ENCODE peak calls at places on chromosome 12, in eight cellular contexts. One of them, this sample, is unnamed.
A peak's percentile ranks its signal among the peaks of the same experiment; 100 is the strongest.

GRCh38 chr12:65496617-65497016 is 218.1 kb downstream of the MSRB3 start:
- DNase-seq in CD4-positive, alpha-beta T cell: no peak
- DNase-seq in MCF 10A: peak; percentile 35
- DNase-seq in neural crest cell: no peak
- DNase-seq in omental fat pad: no peak
- DNase-seq in fibroblast of mammary gland: peak; percentile 64
- DNase-seq in HL-60: no peak
- DNase-seq in transverse colon: no peak
- DNase-seq in this sample: no peak

GRCh38 chr12:6148061-6148460 is 23.6 kb upstream of the VWF start:
- DNase-seq in CD4-positive, alpha-beta T cell: no peak
- DNase-seq in MCF 10A: no peak
- DNase-seq in neural crest cell: no peak
- DNase-seq in omental fat pad: no peak
- DNase-seq in fibroblast of mammary gland: no peak
- DNase-seq in HL-60: no peak
- DNase-seq in transverse colon: no peak
- DNase-seq in this sample: no peak

GRCh38 chr12:38664661-38665269 is 240.6 kb downstream of the CPNE8 start:
- DNase-seq in CD4-positive, alpha-beta T cell: no peak
- DNase-seq in MCF 10A: peak; percentile 58
- DNase-seq in neural crest cell: no peak
- DNase-seq in omental fat pad: no peak
- DNase-seq in fibroblast of mammary gland: peak; percentile 37
- DNase-seq in HL-60: no peak
- DNase-seq in transverse colon: peak; percentile 14
- DNase-seq in this sample: no peak

GRCh38 chr12:108702534-108702933 is 28.8 kb downstream of the CORO1C start:
- DNase-seq in CD4-positive, alpha-beta T cell: no peak
- DNase-seq in MCF 10A: no peak
- DNase-seq in neural crest cell: no peak
- DNase-seq in omental fat pad: no peak
- DNase-seq in fibroblast of mammary gland: no peak
- DNase-seq in HL-60: no peak
- DNase-seq in transverse colon: no peak
- DNase-seq in this sample: no peak

GRCh38 chr12:26701604-26702215 is 131.3 kb downstream of the ITPR2 start:
- DNase-seq in CD4-positive, alpha-beta T cell: no peak
- DNase-seq in MCF 10A: peak; percentile 65
- DNase-seq in neural crest cell: no peak
- DNase-seq in omental fat pad: no peak
- DNase-seq in fibroblast of mammary gland: peak; percentile 73
- DNase-seq in HL-60: peak; percentile 12
- DNase-seq in transverse colon: no peak
- DNase-seq in this sample: no peak

GRCh38 chr12:48054955-48055821 is 50.7 kb downstream of the SENP1 start:
- DNase-seq in CD4-positive, alpha-beta T cell: no peak
- DNase-seq in MCF 10A: no peak
- DNase-seq in neural crest cell: no peak
- DNase-seq in omental fat pad: no peak
- DNase-seq in fibroblast of mammary gland: no peak
- DNase-seq in HL-60: no peak
- DNase-seq in transverse colon: no peak
- DNase-seq in this sample: no peak

GRCh38 chr12:95859947-95860850 is 1.4 kb downstream of the SNRPF start:
- DNase-seq in CD4-positive, alpha-beta T cell: no peak
- DNase-seq in MCF 10A: no peak
- DNase-seq in neural crest cell: no peak
- DNase-seq in omental fat pad: no peak
- DNase-seq in fibroblast of mammary gland: no peak
- DNase-seq in HL-60: peak; percentile 26
- DNase-seq in transverse colon: no peak
- DNase-seq in this sample: no peak

GRCh38 chr12:112908548-112908947 is 1.8 kb downstream of the OAS1 start:
- DNase-seq in CD4-positive, alpha-beta T cell: no peak
- DNase-seq in MCF 10A: no peak
- DNase-seq in neural crest cell: no peak
- DNase-seq in omental fat pad: no peak
- DNase-seq in fibroblast of mammary gland: no peak
- DNase-seq in HL-60: no peak
- DNase-seq in transverse colon: no peak
- DNase-seq in this sample: no peak

GRCh38 chr12:65695077-65695865 is 129.0 kb upstream of the HMGA2 start:
- DNase-seq in CD4-positive, alpha-beta T cell: no peak
- DNase-seq in MCF 10A: peak; percentile 96
- DNase-seq in neural crest cell: no peak
- DNase-seq in omental fat pad: no peak
- DNase-seq in fibroblast of mammary gland: peak; percentile 98
- DNase-seq in HL-60: no peak
- DNase-seq in transverse colon: peak; percentile 27
- DNase-seq in this sample: no peak

GRCh38 chr12:6532927-6533652 is 1.2 kb upstream of the GAPDH start:
- DNase-seq in CD4-positive, alpha-beta T cell: no peak
- DNase-seq in MCF 10A: peak; percentile 85
- DNase-seq in neural crest cell: peak; percentile 73
- DNase-seq in omental fat pad: no peak
- DNase-seq in fibroblast of mammary gland: peak; percentile 53
- DNase-seq in HL-60: peak; percentile 73
- DNase-seq in transverse colon: peak; percentile 73
- DNase-seq in this sample: peak; percentile 59

GRCh38 chr12:125340791-125341190 is 275.6 kb downstream of the AACS start:
- DNase-seq in CD4-positive, alpha-beta T cell: no peak
- DNase-seq in MCF 10A: peak; percentile 52
- DNase-seq in neural crest cell: no peak
- DNase-seq in omental fat pad: no peak
- DNase-seq in fibroblast of mammary gland: peak; percentile 58
- DNase-seq in HL-60: no peak
- DNase-seq in transverse colon: peak; percentile 39
- DNase-seq in this sample: no peak

GRCh38 chr12:91858186-91858585 is 287.5 kb downstream of the BTG1 start:
- DNase-seq in CD4-positive, alpha-beta T cell: no peak
- DNase-seq in MCF 10A: no peak
- DNase-seq in neural crest cell: no peak
- DNase-seq in omental fat pad: no peak
- DNase-seq in fibroblast of mammary gland: no peak
- DNase-seq in HL-60: no peak
- DNase-seq in transverse colon: no peak
- DNase-seq in this sample: no peak

GRCh38 chr12:6952860-6953416 is 1.8 kb downstream of the PTPN6 start:
- DNase-seq in CD4-positive, alpha-beta T cell: no peak
- DNase-seq in MCF 10A: no peak
- DNase-seq in neural crest cell: no peak
- DNase-seq in omental fat pad: no peak
- DNase-seq in fibroblast of mammary gland: no peak
- DNase-seq in HL-60: no peak
- DNase-seq in transverse colon: no peak
- DNase-seq in this sample: no peak

GRCh38 chr12:130982565-130983225 is 29.0 kb downstream of the ADGRD1 start:
- DNase-seq in CD4-positive, alpha-beta T cell: no peak
- DNase-seq in MCF 10A: no peak
- DNase-seq in neural crest cell: no peak
- DNase-seq in omental fat pad: no peak
- DNase-seq in fibroblast of mammary gland: no peak
- DNase-seq in HL-60: no peak
- DNase-seq in transverse colon: no peak
- DNase-seq in this sample: no peak

GRCh38 chr12:79301181-79301580 is 389.6 kb downstream of the PAWR start:
- DNase-seq in CD4-positive, alpha-beta T cell: no peak
- DNase-seq in MCF 10A: peak; percentile 27
- DNase-seq in neural crest cell: no peak
- DNase-seq in omental fat pad: no peak
- DNase-seq in fibroblast of mammary gland: no peak
- DNase-seq in HL-60: no peak
- DNase-seq in transverse colon: no peak
- DNase-seq in this sample: no peak

GRCh38 chr12:58918475-58918874 is 1.8 kb downstream of the LRIG3 start:
- DNase-seq in CD4-positive, alpha-beta T cell: no peak
- DNase-seq in MCF 10A: peak; percentile 29
- DNase-seq in neural crest cell: no peak
- DNase-seq in omental fat pad: no peak
- DNase-seq in fibroblast of mammary gland: peak; percentile 36
- DNase-seq in HL-60: no peak
- DNase-seq in transverse colon: no peak
- DNase-seq in this sample: no peak

GRCh38 chr12:68971404-68971803 is 38.4 kb upstream of the CPM start:
- DNase-seq in CD4-positive, alpha-beta T cell: no peak
- DNase-seq in MCF 10A: peak; percentile 60
- DNase-seq in neural crest cell: no peak
- DNase-seq in omental fat pad: no peak
- DNase-seq in fibroblast of mammary gland: peak; percentile 91
- DNase-seq in HL-60: no peak
- DNase-seq in transverse colon: no peak
- DNase-seq in this sample: no peak

GRCh38 chr12:130984183-130985058 is 30.7 kb downstream of the ADGRD1 start:
- DNase-seq in CD4-positive, alpha-beta T cell: no peak
- DNase-seq in MCF 10A: no peak
- DNase-seq in neural crest cell: no peak
- DNase-seq in omental fat pad: no peak
- DNase-seq in fibroblast of mammary gland: no peak
- DNase-seq in HL-60: no peak
- DNase-seq in transverse colon: no peak
- DNase-seq in this sample: no peak

GRCh38 chr12:57243521-57244305 is 7.3 kb downstream of the STAC3 start:
- DNase-seq in CD4-positive, alpha-beta T cell: peak; percentile 67
- DNase-seq in MCF 10A: peak; percentile 85
- DNase-seq in neural crest cell: peak; percentile 81
- DNase-seq in omental fat pad: peak; percentile 71
- DNase-seq in fibroblast of mammary gland: peak; percentile 68
- DNase-seq in HL-60: peak; percentile 81
- DNase-seq in transverse colon: peak; percentile 86
- DNase-seq in this sample: peak; percentile 85

GRCh38 chr12:43111608-43112007 is 440.4 kb downstream of the ADAMTS20 start:
- DNase-seq in CD4-positive, alpha-beta T cell: no peak
- DNase-seq in MCF 10A: no peak
- DNase-seq in neural crest cell: no peak
- DNase-seq in omental fat pad: no peak
- DNase-seq in fibroblast of mammary gland: no peak
- DNase-seq in HL-60: no peak
- DNase-seq in transverse colon: no peak
- DNase-seq in this sample: no peak

GRCh38 chr12:43113616-43114015 is 438.4 kb downstream of the ADAMTS20 start:
- DNase-seq in CD4-positive, alpha-beta T cell: no peak
- DNase-seq in MCF 10A: no peak
- DNase-seq in neural crest cell: no peak
- DNase-seq in omental fat pad: no peak
- DNase-seq in fibroblast of mammary gland: no peak
- DNase-seq in HL-60: no peak
- DNase-seq in transverse colon: no peak
- DNase-seq in this sample: no peak

GRCh38 chr12:43112101-43112661 is 439.8 kb downstream of the ADAMTS20 start:
- DNase-seq in CD4-positive, alpha-beta T cell: no peak
- DNase-seq in MCF 10A: no peak
- DNase-seq in neural crest cell: no peak
- DNase-seq in omental fat pad: no peak
- DNase-seq in fibroblast of mammary gland: peak; percentile 58
- DNase-seq in HL-60: no peak
- DNase-seq in transverse colon: no peak
- DNase-seq in this sample: no peak

GRCh38 chr12:43114316-43114715 is 437.7 kb downstream of the ADAMTS20 start:
- DNase-seq in CD4-positive, alpha-beta T cell: no peak
- DNase-seq in MCF 10A: no peak
- DNase-seq in neural crest cell: no peak
- DNase-seq in omental fat pad: no peak
- DNase-seq in fibroblast of mammary gland: no peak
- DNase-seq in HL-60: no peak
- DNase-seq in transverse colon: no peak
- DNase-seq in this sample: no peak

GRCh38 chr12:43113153-43113552 is 438.9 kb downstream of the ADAMTS20 start:
- DNase-seq in CD4-positive, alpha-beta T cell: no peak
- DNase-seq in MCF 10A: no peak
- DNase-seq in neural crest cell: no peak
- DNase-seq in omental fat pad: no peak
- DNase-seq in fibroblast of mammary gland: peak; percentile 87
- DNase-seq in HL-60: peak; percentile 12
- DNase-seq in transverse colon: no peak
- DNase-seq in this sample: no peak
- TF ChIP-seq CTCF in CD4-positive, alpha-beta T cell: no peak
- TF ChIP-seq CTCF in MCF 10A: no peak
- TF ChIP-seq CTCF in neural crest cell: no peak
- TF ChIP-seq CTCF in omental fat pad: no peak
- TF ChIP-seq CTCF in fibroblast of mammary gland: peak; percentile 50
- TF ChIP-seq CTCF in HL-60: no peak
- TF ChIP-seq CTCF in transverse colon: no peak
- TF ChIP-seq CTCF in this sample: no peak

DNA sequence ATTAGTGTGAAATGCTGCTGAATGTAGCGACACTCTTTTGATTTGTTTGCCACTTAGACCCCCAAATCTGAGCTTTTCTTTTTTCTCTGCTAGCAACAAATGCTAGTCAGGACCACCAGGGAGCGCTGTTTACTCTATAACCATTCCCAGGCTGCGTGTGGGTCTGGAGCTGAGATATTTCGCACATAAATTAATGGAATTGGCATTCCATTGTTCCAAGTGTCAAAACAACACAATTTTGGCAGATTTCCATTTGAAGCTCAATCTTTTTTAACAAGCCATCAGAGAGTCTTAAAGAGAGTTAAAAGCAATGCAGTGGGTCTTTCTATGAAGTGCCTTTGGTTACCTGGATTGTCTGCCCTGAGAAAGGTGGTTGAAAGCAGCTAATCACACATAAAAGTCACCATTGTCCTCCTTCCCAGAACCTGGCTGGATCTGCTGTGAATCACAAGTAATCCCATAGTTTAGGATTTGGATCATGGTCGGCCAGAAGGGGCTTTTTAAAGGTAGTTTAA is 7.4 kb upstream of the TMEM132C start:
- DNase-seq in CD4-positive, alpha-beta T cell: no peak
- DNase-seq in MCF 10A: no peak
- DNase-seq in neural crest cell: peak; percentile 64
- DNase-seq in omental fat pad: peak; percentile 33
- DNase-seq in fibroblast of mammary gland: peak; percentile 21
- DNase-seq in HL-60: peak; percentile 7
- DNase-seq in transverse colon: no peak
- DNase-seq in this sample: no peak
- TF ChIP-seq CTCF in CD4-positive, alpha-beta T cell: no peak
- TF ChIP-seq CTCF in MCF 10A: no peak
- TF ChIP-seq CTCF in neural crest cell: peak; percentile 93
- TF ChIP-seq CTCF in omental fat pad: peak; percentile 32
- TF ChIP-seq CTCF in fibroblast of mammary gland: peak; percentile 50
- TF ChIP-seq CTCF in HL-60: peak; percentile 31
- TF ChIP-seq CTCF in transverse colon: peak; percentile 48
- TF ChIP-seq CTCF in this sample: peak; percentile 67

DNA sequence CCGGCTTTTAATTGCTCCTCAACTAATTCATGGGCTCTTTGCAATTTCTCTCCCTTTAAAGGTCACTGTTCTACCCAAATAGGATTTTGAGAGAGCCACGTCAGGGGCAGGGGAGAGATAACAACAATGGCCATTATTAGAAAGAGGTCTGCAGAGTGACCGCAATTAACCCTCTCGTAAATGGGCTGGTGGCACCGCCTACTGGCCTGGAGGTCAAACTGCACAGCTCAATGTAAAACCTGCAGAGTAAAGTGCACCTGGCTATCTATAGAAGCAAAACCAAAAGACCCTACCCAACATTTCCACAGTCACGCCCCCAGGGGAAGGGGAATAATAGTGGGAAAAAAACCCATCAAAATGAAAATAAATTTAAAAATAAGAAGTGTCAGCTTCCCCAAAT is 21.6 kb upstream of the CLEC4E start:
- DNase-seq in CD4-positive, alpha-beta T cell: no peak
- DNase-seq in MCF 10A: no peak
- DNase-seq in neural crest cell: no peak
- DNase-seq in omental fat pad: no peak
- DNase-seq in fibroblast of mammary gland: peak; percentile 11
- DNase-seq in HL-60: no peak
- DNase-seq in transverse colon: no peak
- DNase-seq in this sample: no peak
- TF ChIP-seq CTCF in CD4-positive, alpha-beta T cell: no peak
- TF ChIP-seq CTCF in MCF 10A: no peak
- TF ChIP-seq CTCF in neural crest cell: peak; percentile 30
- TF ChIP-seq CTCF in omental fat pad: no peak
- TF ChIP-seq CTCF in fibroblast of mammary gland: peak; percentile 36
- TF ChIP-seq CTCF in HL-60: no peak
- TF ChIP-seq CTCF in transverse colon: no peak
- TF ChIP-seq CTCF in this sample: peak; percentile 3

GRCh38 chr12:12249216-12250050 is 17.4 kb downstream of the LRP6 start:
- DNase-seq in CD4-positive, alpha-beta T cell: no peak
- DNase-seq in MCF 10A: no peak
- DNase-seq in neural crest cell: no peak
- DNase-seq in omental fat pad: no peak
- DNase-seq in fibroblast of mammary gland: no peak
- DNase-seq in HL-60: no peak
- DNase-seq in transverse colon: no peak
- DNase-seq in this sample: no peak
- TF ChIP-seq CTCF in CD4-positive, alpha-beta T cell: no peak
- TF ChIP-seq CTCF in MCF 10A: no peak
- TF ChIP-seq CTCF in neural crest cell: no peak
- TF ChIP-seq CTCF in omental fat pad: no peak
- TF ChIP-seq CTCF in fibroblast of mammary gland: no peak
- TF ChIP-seq CTCF in HL-60: no peak
- TF ChIP-seq CTCF in transverse colon: no peak
- TF ChIP-seq CTCF in this sample: no peak

This sample was measured in GM13977.